ENCODE peak calls at places on chromosome 4, in four cellular contexts. H is activated CD4-positive, alpha-beta memory T cell treated with anti-CD3 and anti-CD28 coated beads, Interleukin-2, amount 10 ng/mL, durations not matched to agents 7 days and 5 days; X is stimulated activated naive CD8-positive, alpha-beta T cell treated with anti-CD3 and anti-CD28 coated beads, Interleukin-15, Interleukin-2, amounts not matched to agents 100 U/mL and 50 U/mL, for 24 hours; B is A549. S is an unnamed sample.

GRCh38 chr4:53905935-53906377 is 158.4 kb downstream of the CHIC2 start:
- DNase-seq in H (peak), X (no peak), B (peak), S (peak)

GRCh38 chr4:166827167-166827566 is 407.1 kb downstream of the SPOCK3 start:
- DNase-seq in H (no peak), X (no peak), B (no peak), S (no peak)

GRCh38 chr4:86892639-86892965 is 380 bp upstream of the C4orf36 start:
- DNase-seq in H (no peak), X (no peak), B (no peak), S (no peak)

GRCh38 chr4:164012396-164013027 is 518.0 kb downstream of the TMA16 start:
- DNase-seq in H (peak), X (peak), B (peak), S (peak)

GRCh38 chr4:145545538-145546224 is 64.0 kb downstream of the SMAD1 start:
- DNase-seq in H (no peak), X (no peak), B (peak), S (no peak)

GRCh38 chr4:32462944-32463343 is 1742.8 kb downstream of the PCDH7 start:
- DNase-seq in H (no peak), X (no peak), B (peak), S (no peak)

GRCh38 chr4:54495091-54495490 is 162.7 kb upstream of the KIT start:
- DNase-seq in H (no peak), X (no peak), B (no peak), S (no peak)

GRCh38 chr4:1458581-1458980 is 52.3 kb upstream of the NKX1-1 start:
- DNase-seq in H (no peak), X (no peak), B (no peak), S (no peak)